ENCODE peak calls at places on chromosomes 7 and 10, in eight cellular contexts. F is cardiac fibroblast, W is fibroblast of pulmonary artery, U is thoracic aorta, R is stomach, K is GM23338, N is PC-9, Q is A549. V is an unnamed sample.

GRCh38 chr10:114026189-114027040 is 17.3 kb upstream of the ADRB1 start:
- DNase-seq in K (no peak), W (peak), U (no peak), N (peak), Q (peak), R (no peak), F (peak), V (peak)

GRCh38 chr7:141641876-141642275 is 60.1 kb downstream of the DENND11 start:
- DNase-seq in N (no peak), U (no peak), R (no peak), Q (no peak), F (no peak), W (no peak), K (no peak), V (no peak)

GRCh38 chr10:27285093-27285492 is 44.5 kb upstream of the ACBD5 start:
- DNase-seq in Q (peak), N (no peak), U (no peak), F (peak), R (no peak), W (peak), K (peak), V (peak)

GRCh38 chr10:10824611-10825148 is 193.0 kb upstream of the CELF2 start:
- DNase-seq in R (no peak), U (no peak), W (peak), N (no peak), Q (no peak), K (no peak), F (peak), V (peak)

GRCh38 chr7:121187676-121188075 is 141.1 kb upstream of the WNT16 start:
- DNase-seq in W (peak), N (no peak), K (no peak), R (no peak), F (no peak), U (no peak), Q (no peak), V (peak)

GRCh38 chr10:78170026-78170475 is 136.4 kb downstream of the RPS24 start:
- DNase-seq in R (no peak), F (peak), U (no peak), K (no peak), W (peak), N (peak), Q (peak), V (peak)

GRCh38 chr10:90738885-90739284 is 119.0 kb downstream of the HTR7 start:
- DNase-seq in W (peak), N (no peak), U (no peak), R (no peak), Q (no peak), F (peak), K (no peak), V (no peak)

GRCh38 chr7:118232837-118233236 is 8.3 kb downstream of the ANKRD7 start:
- DNase-seq in Q (no peak), U (no peak), K (no peak), W (no peak), F (no peak), R (no peak), N (no peak), V (peak)

GRCh38 chr10:63384675-63385074 is 81.1 kb downstream of the JMJD1C start:
- DNase-seq in K (no peak), U (no peak), Q (no peak), R (no peak), N (no peak), W (no peak), F (no peak), V (no peak)

GRCh38 chr10:6052247-6053221 is 9.6 kb downstream of the IL2RA start:
- DNase-seq in F (no peak), N (peak), K (no peak), R (peak), W (no peak), Q (no peak), U (no peak), V (no peak)

GRCh38 chr7:108014747-108015682 is 12.1 kb upstream of the LAMB1 start:
- DNase-seq in Q (peak), U (no peak), K (no peak), W (peak), N (no peak), F (peak), R (no peak), V (peak)

GRCh38 chr10:31288001-31288400 is 31.0 kb upstream of the ZEB1 start:
- DNase-seq in F (peak), U (no peak), N (no peak), W (no peak), K (no peak), R (no peak), Q (no peak), V (peak)

GRCh38 chr7:68547794-68548193 is 1050.5 kb upstream of the AUTS2 start:
- DNase-seq in K (no peak), R (no peak), U (no peak), Q (peak), W (no peak), F (no peak), N (peak), V (no peak)

GRCh38 chr7:836429-836828 is 4.2 kb downstream of the SUN1 start:
- DNase-seq in R (no peak), Q (peak), K (peak), W (peak), N (no peak), U (no peak), F (peak), V (peak)

GRCh38 chr10:71747808-71748523 is 25.4 kb downstream of the VSIR start:
- DNase-seq in Q (no peak), N (no peak), R (no peak), U (no peak), F (no peak), K (no peak), W (no peak), V (no peak)

GRCh38 chr7:140671966-140672365 is 779 bp upstream of the ADCK2 start:
- DNase-seq in W (no peak), Q (no peak), U (no peak), N (peak), R (no peak), F (no peak), K (peak), V (no peak)

GRCh38 chr10:26310361-26310760 is 93.8 kb downstream of the GAD2 start:
- DNase-seq in Q (no peak), K (no peak), N (no peak), W (no peak), R (no peak), U (no peak), F (no peak), V (no peak)

GRCh38 chr7:12139421-12139820 is 71.7 kb upstream of the TMEM106B start:
- DNase-seq in R (no peak), K (no peak), N (no peak), U (no peak), F (peak), Q (no peak), W (no peak), V (peak)

GRCh38 chr10:1409359-1409750 is 328.0 kb downstream of the ADARB2 start:
- DNase-seq in F (no peak), Q (no peak), R (peak), U (no peak), N (no peak), W (no peak), K (no peak), V (no peak)

GRCh38 chr10:101032637-101033201 is 1.7 kb downstream of the SFXN3 start:
- DNase-seq in R (peak), U (peak), F (peak), K (no peak), N (peak), Q (peak), W (peak), V (peak)

GRCh38 chr10:11775412-11775811 is 33.2 kb downstream of the ECHDC3 start:
- DNase-seq in U (no peak), Q (no peak), K (no peak), F (no peak), N (no peak), R (no peak), W (no peak), V (no peak)

GRCh38 chr7:142482899-142483658 is 225.2 kb upstream of the PRSS58 start:
- DNase-seq in Q (peak), F (peak), W (peak), N (peak), K (peak), R (peak), U (no peak), V (peak)

GRCh38 chr10:116088985-116089384 is 184.0 kb downstream of the GFRA1 start:
- DNase-seq in K (no peak), N (no peak), U (no peak), W (no peak), R (no peak), Q (no peak), F (no peak), V (no peak)

GRCh38 chr7:29598607-29599006 is 35.0 kb downstream of the PRR15 start:
- DNase-seq in W (no peak), U (no peak), Q (no peak), R (peak), K (no peak), N (no peak), F (no peak), V (no peak)

GRCh38 chr7:50632561-50633413 is 67.6 kb upstream of the DDC start:
- DNase-seq in N (no peak), K (peak), R (peak), U (no peak), Q (peak), W (peak), F (peak), V (peak)

DNA sequence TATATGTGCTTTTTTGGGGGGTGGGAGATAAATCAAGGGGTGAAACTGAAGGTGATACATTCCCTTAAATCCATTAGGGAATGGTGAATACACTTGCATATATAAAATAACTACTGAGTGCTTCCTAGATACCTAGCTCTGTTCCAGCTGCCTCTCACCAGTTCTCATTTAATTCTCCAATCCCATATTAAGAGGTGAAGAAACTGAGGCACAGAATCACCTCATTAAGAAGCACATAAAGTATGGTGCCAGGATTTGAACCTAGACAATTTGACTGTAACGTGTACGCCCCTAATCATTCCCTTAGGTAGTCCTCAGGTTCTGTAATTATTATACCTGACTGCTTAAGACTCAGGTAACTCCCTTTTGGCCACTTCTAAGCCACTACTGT is 1.5 kb upstream of the SFR1 start:
- DNase-seq in K (no peak), N (no peak), F (no peak), W (no peak), Q (no peak), R (no peak), U (no peak), V (no peak)
- H3K4me3 ChIP-seq in K (peak), N (peak), F (no peak), W (peak), Q (peak), R (peak), U (peak), V (peak)

GRCh38 chr10:60536529-60537114 is 146.9 kb upstream of the ANK3 start:
- DNase-seq in U (no peak), Q (peak), R (no peak), N (no peak), W (peak), F (peak), K (no peak), V (peak)
- TF ChIP-seq CTCF in U (no peak), Q (no peak), R (no peak), N (no peak), W (no peak), F (no peak), K (no peak), V (no peak)

DNA sequence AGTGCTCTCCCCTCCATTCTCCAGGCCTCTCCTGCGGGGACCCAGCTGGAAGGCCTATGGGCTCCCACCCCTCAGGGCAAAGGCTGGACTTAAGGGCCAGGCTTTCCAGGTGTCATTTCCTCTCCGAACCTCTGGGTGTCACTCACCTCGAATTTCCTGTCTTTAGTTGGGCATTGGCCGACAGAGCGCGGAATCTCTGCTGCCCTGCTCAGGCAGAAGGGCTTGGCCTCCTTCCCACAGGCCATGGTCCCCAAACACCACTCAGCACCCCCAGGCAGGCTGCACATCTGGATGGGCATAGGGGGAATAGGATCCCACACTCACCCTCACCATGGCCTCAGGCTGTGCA is 212.9 kb downstream of the CCSER2 start:
- DNase-seq in R (no peak), K (peak), W (no peak), N (no peak), U (no peak), Q (peak), F (no peak), V (no peak)
- H3K4me3 ChIP-seq in R (peak), K (peak), W (no peak), N (no peak), U (peak), Q (peak), F (peak), V (peak)

GRCh38 chr10:131242007-131242406 is 69.5 kb downstream of the TCERG1L start:
- DNase-seq in Q (peak), U (no peak), N (no peak), K (peak), F (no peak), R (peak), W (no peak), V (no peak)
- TF ChIP-seq CTCF in Q (peak), U (no peak), N (peak), K (peak), F (no peak), R (peak), W (no peak), V (no peak)

GRCh38 chr7:28573059-28573553 is 160.8 kb downstream of the CREB5 start:
- DNase-seq in W (peak), R (peak), N (peak), Q (no peak), F (peak), U (no peak), K (no peak), V (peak)

GRCh38 chr7:28570970-28571288 is 158.6 kb downstream of the CREB5 start:
- DNase-seq in Q (no peak), N (peak), U (no peak), W (peak), R (no peak), F (no peak), K (no peak), V (peak)

GRCh38 chr7:28573751-28574295 is 161.5 kb downstream of the CREB5 start:
- DNase-seq in R (no peak), W (peak), K (no peak), N (peak), F (peak), U (no peak), Q (no peak), V (no peak)

GRCh38 chr7:28571405-28571804 is 159.1 kb downstream of the CREB5 start:
- DNase-seq in K (no peak), N (no peak), U (no peak), R (no peak), W (no peak), F (no peak), Q (no peak), V (no peak)

DNA sequence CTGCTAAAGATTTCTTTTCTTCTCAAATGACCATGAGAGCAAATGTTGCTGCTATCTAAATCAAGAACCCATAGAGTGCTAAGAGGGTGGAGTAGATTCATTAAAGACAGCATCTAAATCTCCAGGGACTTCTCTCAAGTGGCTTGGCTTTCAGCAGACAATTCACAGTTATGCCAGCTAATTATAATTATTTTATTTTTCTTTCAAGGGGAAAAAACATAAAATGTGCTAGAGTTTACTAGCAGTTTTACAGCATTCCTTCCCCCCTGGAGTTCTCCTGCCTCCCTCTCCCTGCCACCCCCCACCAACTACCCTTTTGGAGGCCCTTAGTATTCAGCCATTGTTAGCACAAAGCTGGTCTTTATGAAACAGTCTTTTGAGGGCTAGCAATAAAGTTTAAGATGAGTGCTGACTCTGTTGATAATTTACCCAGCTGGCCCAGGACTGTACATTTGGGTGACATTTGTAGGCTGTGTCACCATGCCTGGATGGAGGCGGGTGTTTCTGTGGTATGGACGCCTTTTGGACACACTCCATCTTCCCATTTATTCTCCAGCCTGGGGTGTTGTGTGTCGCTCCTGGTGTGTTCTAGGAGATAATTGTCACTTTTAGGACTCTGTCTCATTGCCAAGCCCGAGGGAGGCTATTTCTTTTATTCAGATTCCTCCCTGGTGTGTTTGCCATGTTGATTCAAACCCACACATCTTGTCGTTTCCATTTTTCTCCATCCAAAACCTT is 160.2 kb downstream of the CREB5 start:
- DNase-seq in K (no peak), F (no peak), N (no peak), R (no peak), U (no peak), W (no peak), Q (no peak), V (no peak)
- H3K4me3 ChIP-seq in K (no peak), F (no peak), N (no peak), R (no peak), U (no peak), W (no peak), Q (no peak), V (no peak)

GRCh38 chr10:89480047-89480446 is 55.3 kb downstream of the SLC16A12 start:
- DNase-seq in R (no peak), U (no peak), K (no peak), W (peak), N (no peak), F (peak), Q (no peak), V (peak)

GRCh38 chr10:89476676-89477075 is 58.7 kb downstream of the SLC16A12 start:
- DNase-seq in F (peak), N (no peak), K (no peak), Q (peak), W (no peak), R (peak), U (no peak), V (no peak)

GRCh38 chr10:89478739-89479116 is 56.7 kb downstream of the SLC16A12 start:
- DNase-seq in U (no peak), F (peak), N (no peak), Q (no peak), R (no peak), W (peak), K (no peak), V (peak)

GRCh38 chr10:89479255-89479654 is 56.1 kb downstream of the SLC16A12 start:
- DNase-seq in U (no peak), R (no peak), F (peak), Q (no peak), N (no peak), K (no peak), W (no peak), V (peak)

GRCh38 chr10:89478085-89478738 is 57.2 kb downstream of the SLC16A12 start:
- DNase-seq in F (peak), U (no peak), N (peak), W (no peak), K (peak), R (no peak), Q (peak), V (no peak)
- TF ChIP-seq CTCF in F (peak), U (no peak), N (no peak), W (no peak), K (peak), R (no peak), Q (no peak), V (no peak)

GRCh38 chr7:122682805-122683204 is 16.1 kb downstream of the RNF133 start:
- DNase-seq in R (no peak), Q (no peak), K (no peak), N (no peak), U (no peak), W (no peak), F (no peak), V (no peak)

GRCh38 chr7:122675621-122676020 is 23.3 kb downstream of the RNF133 start:
- DNase-seq in N (no peak), R (no peak), W (no peak), Q (no peak), K (peak), F (no peak), U (no peak), V (no peak)

GRCh38 chr7:122677149-122677548 is 21.8 kb downstream of the RNF133 start:
- DNase-seq in R (no peak), N (no peak), K (no peak), W (no peak), F (no peak), Q (no peak), U (no peak), V (no peak)

GRCh38 chr7:122676466-122676865 is 22.5 kb downstream of the RNF133 start:
- DNase-seq in F (no peak), Q (no peak), W (no peak), R (no peak), K (no peak), U (no peak), N (no peak), V (no peak)

GRCh38 chr7:122679813-122680212 is 19.1 kb downstream of the RNF133 start:
- DNase-seq in F (no peak), Q (no peak), W (no peak), K (no peak), U (no peak), N (no peak), R (no peak), V (no peak)
- H3K4me3 ChIP-seq in F (no peak), Q (no peak), W (no peak), K (no peak), U (no peak), N (no peak), R (no peak), V (no peak)

DNA sequence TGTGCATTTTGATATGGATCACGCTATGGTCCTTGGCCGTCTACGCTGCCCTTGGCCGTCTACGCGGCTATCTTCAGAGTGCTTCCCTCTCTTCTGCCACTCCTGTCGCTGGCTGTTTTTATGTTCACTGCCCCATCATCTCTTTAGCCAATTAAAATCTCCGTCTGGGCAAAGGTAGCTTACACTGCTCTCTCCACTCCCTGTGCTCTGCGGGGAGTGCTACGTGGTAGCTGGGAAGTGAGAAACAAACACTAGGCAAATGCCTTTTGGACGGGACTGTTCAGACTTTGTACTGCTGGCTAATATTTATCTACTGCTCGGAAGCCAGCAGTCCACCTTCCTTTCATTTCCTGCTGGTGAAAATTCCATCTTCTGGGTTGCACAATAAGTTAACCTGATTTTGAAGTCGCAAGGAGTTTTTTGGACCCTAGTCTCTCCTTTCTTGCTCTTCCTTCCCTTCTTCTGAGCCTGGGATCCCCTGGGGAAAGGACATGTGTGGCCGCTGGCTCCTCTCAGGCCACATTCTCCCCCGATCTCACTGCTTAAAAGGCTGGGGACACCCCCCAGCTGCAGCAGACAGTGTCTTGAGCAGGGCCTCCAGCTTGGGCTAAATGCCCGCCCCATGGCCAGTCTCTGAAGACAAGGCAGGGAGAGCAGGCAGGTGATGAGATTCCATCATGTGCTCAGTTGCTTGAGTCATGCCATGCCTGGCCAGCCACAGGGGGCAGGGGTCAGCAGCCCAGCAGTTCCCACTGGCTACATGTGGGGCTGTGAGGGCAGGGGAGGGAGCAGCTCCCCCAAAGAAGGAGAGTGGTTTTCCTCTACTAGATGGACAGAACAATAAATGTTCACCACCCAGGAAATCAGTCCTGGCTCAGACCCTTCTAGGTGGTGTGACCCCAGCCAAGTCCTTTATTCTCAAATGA is 25.5 kb upstream of the RBM33 start:
- DNase-seq in W (no peak), R (peak), Q (peak), F (peak), N (no peak), U (no peak), K (peak), V (no peak)
- TF ChIP-seq CTCF in W (no peak), R (no peak), Q (no peak), F (no peak), N (no peak), U (no peak), K (no peak), V (no peak)